ENCODE peak calls at places on chromosomes 5 and 9, in six cellular contexts. B is ascending aorta; R is IMR-90; M is CD8-positive, alpha-beta T cell; S is testis; F is Caco-2. Q is an unnamed sample.

GRCh38 chr9:97985058-97985861 is 2.1 kb downstream of the ANP32B start:
- DNase-seq in S (peak), M (peak), R (peak), F (peak), B (no peak), Q (no peak)

GRCh38 chr9:130423272-130423671 is 21.5 kb upstream of the ASS1 start:
- DNase-seq in M (no peak), R (no peak), S (no peak), F (no peak), B (no peak), Q (no peak)

GRCh38 chr5:109874108-109874507 is 184.4 kb downstream of the MAN2A1 start:
- DNase-seq in M (no peak), S (no peak), F (no peak), R (no peak), B (no peak), Q (no peak)

GRCh38 chr9:136095028-136095494 is at the start of gene NACC2:
- DNase-seq in B (peak), R (peak), S (peak), M (no peak), F (peak), Q (no peak)

GRCh38 chr9:20340161-20340861 is 282.0 kb downstream of the MLLT3 start:
- DNase-seq in M (no peak), S (no peak), B (no peak), R (no peak), F (no peak), Q (no peak)

GRCh38 chr9:125889524-125890473 is 142.6 kb downstream of the PBX3 start:
- DNase-seq in B (peak), R (peak), M (peak), F (peak), S (peak), Q (no peak)

GRCh38 chr5:150411245-150411979 is 1.3 kb downstream of the CD74 start:
- DNase-seq in F (no peak), B (no peak), R (peak), S (peak), M (peak), Q (no peak)

GRCh38 chr5:116576043-116576713 is 1.6 kb upstream of the SEMA6A start:
- DNase-seq in S (peak), R (peak), M (no peak), F (peak), B (no peak), Q (peak)

GRCh38 chr5:41598011-41598410 is 87.6 kb upstream of the PLCXD3 start:
- DNase-seq in M (no peak), F (no peak), S (no peak), B (no peak), R (peak), Q (no peak)

GRCh38 chr5:107985144-107985543 is 314.4 kb upstream of the EFNA5 start:
- DNase-seq in B (no peak), R (no peak), S (peak), F (no peak), M (no peak), Q (no peak)

GRCh38 chr5:63959177-63959982 is 2.9 kb downstream of the HTR1A start:
- DNase-seq in B (no peak), F (no peak), R (no peak), M (no peak), S (peak), Q (peak)

GRCh38 chr9:135324329-135324728 is 155.3 kb upstream of the PPP1R26 start:
- DNase-seq in R (no peak), M (no peak), B (no peak), F (no peak), S (no peak), Q (no peak)

GRCh38 chr9:90107021-90107771 is 502.4 kb downstream of the GADD45G start:
- DNase-seq in S (peak), B (no peak), R (no peak), F (no peak), M (no peak), Q (no peak)

GRCh38 chr5:139667001-139667729 is 19.0 kb downstream of the CXXC5 start:
- DNase-seq in S (no peak), M (peak), F (no peak), B (no peak), R (no peak), Q (no peak)

GRCh38 chr5:80607832-80608231 is 37.8 kb upstream of the ANKRD34B start:
- DNase-seq in M (no peak), B (no peak), S (no peak), F (no peak), R (no peak), Q (no peak)

GRCh38 chr5:146644811-146645210 is 128.8 kb upstream of the GPR151 start:
- DNase-seq in S (no peak), F (no peak), B (no peak), R (no peak), M (no peak), Q (no peak)

GRCh38 chr9:122379340-122379739 is 8.5 kb downstream of the PTGS1 start:
- DNase-seq in R (no peak), M (no peak), F (no peak), S (no peak), B (peak), Q (no peak)

GRCh38 chr9:133700861-133701320 is 37.3 kb downstream of the SARDH start:
- DNase-seq in R (no peak), S (no peak), B (no peak), F (no peak), M (no peak), Q (no peak)

GRCh38 chr9:105647595-105648349 is 14.5 kb upstream of the TAL2 start:
- DNase-seq in F (peak), S (no peak), R (peak), B (no peak), M (no peak), Q (no peak)

GRCh38 chr5:31048282-31048974 is 145.1 kb upstream of the CDH6 start:
- DNase-seq in R (no peak), F (no peak), S (no peak), M (no peak), B (no peak), Q (no peak)

GRCh38 chr5:65127181-65127901 is 354.4 kb downstream of the ADAMTS6 start:
- DNase-seq in F (no peak), S (no peak), M (no peak), R (peak), B (no peak), Q (no peak)

GRCh38 chr5:108251350-108251749 is 130.5 kb downstream of the FBXL17 start:
- DNase-seq in B (no peak), M (no peak), F (no peak), R (peak), S (no peak), Q (no peak)

GRCh38 chr5:10409504-10409903 is 32.2 kb upstream of the ROPN1L start:
- DNase-seq in B (no peak), F (no peak), M (no peak), R (no peak), S (no peak), Q (no peak)

GRCh38 chr9:86470326-86470725 is 116.1 kb upstream of the TUT7 start:
- DNase-seq in S (no peak), F (no peak), M (no peak), R (peak), B (no peak), Q (no peak)

GRCh38 chr9:115262477-115262876 is 144.5 kb upstream of the TNC start:
- DNase-seq in M (no peak), B (no peak), F (no peak), R (peak), S (no peak), Q (no peak)

GRCh38 chr5:137217599-137218200 is 281.4 kb downstream of the SPOCK1 start:
- DNase-seq in B (no peak), F (no peak), S (no peak), M (no peak), R (peak), Q (no peak)

GRCh38 chr5:179131886-179132585 is 71.9 kb downstream of the ZNF354C start:
- DNase-seq in B (no peak), F (no peak), M (no peak), S (no peak), R (no peak), Q (no peak)

GRCh38 chr9:83472221-83472665 is 66.0 kb downstream of the FRMD3 start:
- DNase-seq in S (no peak), F (peak), B (no peak), R (peak), M (no peak), Q (no peak)

GRCh38 chr9:15469862-15470261 is 40.9 kb downstream of the PSIP1 start:
- DNase-seq in M (no peak), S (no peak), R (peak), B (no peak), F (no peak), Q (no peak)

GRCh38 chr5:169421677-169422076 is 120.7 kb upstream of the SLIT3 start:
- DNase-seq in R (no peak), F (no peak), B (no peak), S (no peak), M (no peak), Q (no peak)

GRCh38 chr5:115543365-115543700 is 1.2 kb downstream of the FEM1C start:
- DNase-seq in S (no peak), R (no peak), M (no peak), F (peak), B (no peak), Q (no peak)

GRCh38 chr5:177498013-177498847 is 826 bp upstream of the PDLIM7 start:
- DNase-seq in F (no peak), S (peak), B (no peak), M (no peak), R (no peak), Q (no peak)

GRCh38 chr5:177495243-177496060 is 2.0 kb downstream of the PDLIM7 start:
- DNase-seq in F (peak), S (peak), B (peak), R (peak), M (no peak), Q (no peak)

GRCh38 chr5:177496111-177497010 is 1.0 kb downstream of the PDLIM7 start:
- DNase-seq in S (peak), B (peak), M (no peak), F (peak), R (peak), Q (peak)

GRCh38 chr5:177497011-177497296 is 450 bp downstream of the PDLIM7 start:
- DNase-seq in R (no peak), S (no peak), B (peak), F (no peak), M (no peak), Q (no peak)

GRCh38 chr5:177497297-177498012 is at the start of gene PDLIM7:
- DNase-seq in R (peak), S (peak), F (peak), M (peak), B (peak), Q (peak)
- TF ChIP-seq CTCF in R (no peak), S (no peak), F (peak), M (no peak), B (no peak), Q (peak)

GRCh38 chr5:114360816-114361723 is 800 bp upstream of the KCNN2 start:
- DNase-seq in S (peak), F (peak), B (no peak), M (no peak), R (peak), Q (peak)
- TF ChIP-seq CTCF in S (no peak), F (peak), B (no peak), M (no peak), R (peak), Q (peak)

DNA sequence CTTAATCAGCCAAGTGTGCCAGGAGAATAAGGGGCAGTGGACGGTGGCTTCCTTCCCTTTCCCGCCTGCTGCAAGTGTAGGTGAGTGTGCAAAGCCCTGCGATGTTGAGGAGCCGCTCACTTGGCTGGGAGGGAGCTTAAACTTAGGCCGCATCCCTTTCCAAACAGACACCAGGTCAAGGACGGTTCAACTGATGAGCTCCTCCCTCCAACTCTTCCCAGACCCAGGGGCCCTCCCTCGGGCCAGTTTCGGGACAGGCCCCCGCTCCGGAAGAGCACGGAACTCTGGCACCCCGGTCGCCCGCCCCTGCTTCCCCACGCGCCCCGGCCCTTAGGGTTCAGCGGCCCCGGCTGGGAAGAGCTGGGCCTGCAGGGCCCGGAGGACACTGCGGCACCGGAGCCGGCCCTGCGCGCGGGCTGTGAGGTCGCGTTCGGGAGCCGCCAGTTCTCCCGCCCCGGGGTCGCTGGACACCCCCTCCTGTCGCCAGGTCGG is 481 bp downstream of the MRPL36 start:
- DNase-seq in R (peak), F (peak), B (no peak), M (no peak), S (peak), Q (no peak)
- TF ChIP-seq CTCF in R (no peak), F (no peak), B (no peak), M (no peak), S (no peak), Q (no peak)

DNA sequence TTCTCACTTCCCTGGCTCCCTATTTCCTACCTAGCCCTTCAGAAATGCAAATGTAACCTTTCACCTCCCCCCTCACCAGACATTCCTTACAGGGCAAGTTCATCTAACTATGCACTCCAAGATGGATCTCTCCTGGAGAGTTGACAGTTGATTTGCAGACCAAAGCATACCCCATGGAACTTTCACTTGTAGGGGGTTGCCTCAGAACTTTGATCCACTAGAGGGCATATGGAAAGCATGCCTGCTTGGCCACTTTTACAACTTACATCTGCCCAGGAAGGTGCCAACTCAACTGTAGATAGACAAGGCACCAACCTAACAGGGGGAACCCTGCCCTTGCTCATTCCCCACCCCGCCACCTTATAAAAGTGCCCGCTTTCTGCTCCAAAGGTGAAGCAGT is 187.8 kb downstream of the NXNL2 start:
- DNase-seq in B (no peak), R (peak), F (no peak), S (peak), M (no peak), Q (no peak)
- TF ChIP-seq CTCF in B (no peak), R (peak), F (no peak), S (peak), M (no peak), Q (peak)

DNA sequence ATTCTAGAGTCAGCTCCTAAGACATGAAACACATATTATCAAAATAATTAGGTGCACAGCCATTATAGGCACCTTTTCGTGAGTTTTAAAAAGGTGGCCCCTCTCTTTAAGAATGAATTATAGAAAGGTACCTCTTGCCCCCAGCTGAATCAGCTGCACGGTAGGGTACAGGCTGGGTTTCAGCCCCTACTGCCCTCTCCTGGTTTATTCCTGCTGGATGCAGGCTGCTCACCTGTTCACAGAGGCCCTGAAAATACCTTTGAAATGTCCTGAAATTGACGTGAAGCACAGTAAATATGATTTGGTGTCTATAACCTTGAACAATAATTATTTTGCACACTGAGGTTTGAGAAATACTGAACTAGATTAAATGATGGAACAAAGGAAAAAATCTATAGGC is 504.8 kb upstream of the SGCD start:
- DNase-seq in F (peak), M (no peak), B (no peak), R (no peak), S (no peak), Q (no peak)
- TF ChIP-seq CTCF in F (peak), M (no peak), B (no peak), R (no peak), S (no peak), Q (no peak)

GRCh38 chr5:113447651-113448050 is 12.9 kb upstream of the TSSK1B start:
- DNase-seq in R (no peak), B (no peak), F (peak), M (no peak), S (no peak), Q (no peak)
- TF ChIP-seq CTCF in R (no peak), B (no peak), F (peak), M (no peak), S (no peak), Q (peak)

GRCh38 chr9:124016152-124017063 is 4.8 kb downstream of the LHX2 start:
- DNase-seq in M (no peak), F (no peak), B (no peak), R (no peak), S (no peak), Q (no peak)

GRCh38 chr9:124013263-124014211 is 2.0 kb downstream of the LHX2 start:
- DNase-seq in B (no peak), M (no peak), R (no peak), S (no peak), F (no peak), Q (no peak)

GRCh38 chr9:124014355-124015026 is 2.9 kb downstream of the LHX2 start:
- DNase-seq in R (no peak), F (no peak), M (no peak), B (no peak), S (no peak), Q (no peak)

GRCh38 chr9:124015661-124016131 is 4.1 kb downstream of the LHX2 start:
- DNase-seq in R (no peak), B (no peak), F (no peak), M (no peak), S (no peak), Q (no peak)

GRCh38 chr9:124015091-124015660 is 3.6 kb downstream of the LHX2 start:
- DNase-seq in F (no peak), M (no peak), B (no peak), R (no peak), S (no peak), Q (no peak)
- TF ChIP-seq CTCF in F (no peak), M (no peak), B (no peak), R (no peak), S (no peak), Q (no peak)

GRCh38 chr9:128632486-128632885 is 24.2 kb downstream of the DYNC2I2 start:
- DNase-seq in M (no peak), R (no peak), F (no peak), B (no peak), S (no peak), Q (no peak)

GRCh38 chr9:128631636-128632035 is 25.0 kb downstream of the DYNC2I2 start:
- DNase-seq in F (no peak), S (no peak), M (no peak), B (no peak), R (no peak), Q (no peak)

GRCh38 chr9:128633601-128634000 is 23.0 kb downstream of the DYNC2I2 start:
- DNase-seq in R (no peak), F (no peak), M (no peak), B (no peak), S (no peak), Q (no peak)

GRCh38 chr9:128633057-128633456 is 23.6 kb downstream of the DYNC2I2 start:
- DNase-seq in B (no peak), S (no peak), F (no peak), R (no peak), M (no peak), Q (no peak)

GRCh38 chr9:128632066-128632465 is 24.6 kb downstream of the DYNC2I2 start:
- DNase-seq in M (no peak), S (no peak), F (no peak), B (no peak), R (no peak), Q (no peak)
- TF ChIP-seq CTCF in M (no peak), S (no peak), F (no peak), B (no peak), R (no peak), Q (no peak)